ENCODE peak calls at places on chromosomes 3 and 15, in eight cellular contexts. W, M, Y, F, U, L, D and K are unnamed samples. For H3K4me1, the result is how much of the 10 kb centered on the place peaks cover.

GRCh38 chr15:78810377-78811123 is 714 bp downstream of the ADAMTS7 start:
- DNase-seq in W (peak), M (peak), Y (peak), F (peak), U (peak), L (no peak), D (peak), K (peak)

GRCh38 chr15:80426316-80426715 is 22.1 kb downstream of the ARNT2 start:
- DNase-seq in W (no peak), M (no peak), Y (no peak), F (no peak), U (no peak), L (no peak), D (no peak), K (no peak)

GRCh38 chr3:130850044-130850797 is 43.7 kb upstream of the ATP2C1 start:
- DNase-seq in W (no peak), M (no peak), Y (no peak), F (peak), U (peak), L (no peak), D (no peak), K (no peak)

GRCh38 chr3:120025520-120025919 is 68.7 kb downstream of the GSK3B start:
- DNase-seq in W (no peak), M (no peak), Y (no peak), F (no peak), U (peak), L (no peak), D (no peak), K (no peak)

GRCh38 chr3:23750573-23751484 is 54.9 kb upstream of the UBE2E1 start:
- DNase-seq in W (no peak), M (no peak), Y (no peak), F (no peak), U (no peak), L (no peak), D (no peak), K (no peak)

GRCh38 chr15:69836526-69837230 is 261.0 kb downstream of the TLE3 start:
- DNase-seq in W (no peak), M (no peak), Y (no peak), F (no peak), U (no peak), L (no peak), D (no peak), K (no peak)

GRCh38 chr15:60477164-60477563 is 1.8 kb downstream of the ICE2 start:
- DNase-seq in W (no peak), M (no peak), Y (no peak), F (no peak), U (peak), L (no peak), D (no peak), K (no peak)

GRCh38 chr15:87672309-87672897 is 584.1 kb downstream of the NTRK3 start:
- DNase-seq in W (peak), M (peak), Y (peak), F (peak), U (peak), L (no peak), D (no peak), K (peak)

GRCh38 chr3:184574552-184575430 is 13.2 kb downstream of the EPHB3 start:
- DNase-seq in W (peak), M (no peak), Y (no peak), F (peak), U (no peak), L (no peak), D (no peak), K (no peak)

GRCh38 chr3:114669614-114670013 is 375.8 kb downstream of the TIGIT start:
- DNase-seq in W (no peak), M (no peak), Y (no peak), F (no peak), U (peak), L (no peak), D (no peak), K (no peak)

GRCh38 chr3:126113733-126114132 is 29.8 kb upstream of the SLC41A3 start:
- DNase-seq in W (peak), M (peak), Y (peak), F (no peak), U (peak), L (no peak), D (peak), K (peak)

GRCh38 chr15:100879046-100879445 is 585 bp upstream of the ALDH1A3 start:
- DNase-seq in W (peak), M (no peak), Y (peak), F (no peak), U (peak), L (no peak), D (no peak), K (no peak)

GRCh38 chr3:51943451-51944391 is 1.6 kb downstream of the PARP3 start:
- DNase-seq in W (no peak), M (peak), Y (no peak), F (no peak), U (no peak), L (no peak), D (peak), K (peak)

GRCh38 chr3:115999001-115999400 is 375.7 kb downstream of the GAP43 start:
- DNase-seq in W (no peak), M (no peak), Y (no peak), F (no peak), U (no peak), L (no peak), D (no peak), K (no peak)

GRCh38 chr3:169659858-169660614 is 3.5 kb downstream of the MECOM start:
- DNase-seq in W (no peak), M (no peak), Y (no peak), F (no peak), U (no peak), L (no peak), D (no peak), K (peak)

GRCh38 chr3:126752303-126753190 is 48.5 kb downstream of the CHCHD6 start:
- DNase-seq in W (peak), M (peak), Y (peak), F (peak), U (peak), L (peak), D (peak), K (peak)

GRCh38 chr3:57856675-57857074 is 100.6 kb downstream of the SLMAP start:
- DNase-seq in W (no peak), M (no peak), Y (no peak), F (peak), U (peak), L (no peak), D (no peak), K (no peak)

GRCh38 chr15:44101944-44102343 is 93.1 kb downstream of the FRMD5 start:
- DNase-seq in W (peak), M (no peak), Y (no peak), F (no peak), U (peak), L (no peak), D (no peak), K (no peak)

GRCh38 chr3:8767181-8767666 is 2.2 kb downstream of the OXTR start:
- DNase-seq in W (no peak), M (no peak), Y (no peak), F (no peak), U (peak), L (no peak), D (no peak), K (no peak)

GRCh38 chr15:80151148-80151547 is 1.7 kb upstream of the FAH start:
- DNase-seq in W (no peak), M (no peak), Y (no peak), F (no peak), U (no peak), L (no peak), D (peak), K (no peak)

GRCh38 chr3:133258358-133258757 is 141.5 kb upstream of the BFSP2 start:
- DNase-seq in W (no peak), M (no peak), Y (no peak), F (no peak), U (peak), L (no peak), D (no peak), K (no peak)

GRCh38 chr3:122941233-122942206 is 86.0 kb downstream of the SEMA5B start:
- DNase-seq in W (no peak), M (no peak), Y (no peak), F (no peak), U (peak), L (no peak), D (no peak), K (no peak)

GRCh38 chr15:74543583-74543982 is 2.6 kb downstream of the ARID3B start:
- DNase-seq in W (no peak), M (no peak), Y (no peak), F (no peak), U (no peak), L (no peak), D (no peak), K (no peak)

GRCh38 chr3:81279481-81280273 is 481.8 kb downstream of the GBE1 start:
- DNase-seq in W (no peak), M (no peak), Y (no peak), F (no peak), U (peak), L (no peak), D (no peak), K (no peak)

GRCh38 chr3:30664884-30665283 is 58.5 kb downstream of the TGFBR2 start:
- DNase-seq in W (no peak), M (no peak), Y (no peak), F (peak), U (no peak), L (no peak), D (no peak), K (no peak)

GRCh38 chr15:70055601-70056051 is 42.1 kb downstream of the TLE3 start:
- DNase-seq in W (no peak), M (peak), Y (no peak), F (no peak), U (no peak), L (no peak), D (peak), K (no peak)

GRCh38 chr3:32304510-32304909 is 66.0 kb downstream of the CMTM8 start:
- DNase-seq in W (no peak), M (no peak), Y (peak), F (no peak), U (no peak), L (no peak), D (no peak), K (no peak)

GRCh38 chr3:106371605-106372292 is 502.9 kb upstream of the CBLB start:
- DNase-seq in W (no peak), M (no peak), Y (no peak), F (no peak), U (no peak), L (no peak), D (no peak), K (no peak)

GRCh38 chr15:38593523-38593922 is 28.9 kb upstream of the RASGRP1 start:
- DNase-seq in W (peak), M (no peak), Y (peak), F (no peak), U (peak), L (no peak), D (no peak), K (no peak)

GRCh38 chr3:185766645-185767323 is 58.1 kb downstream of the IGF2BP2 start:
- DNase-seq in W (no peak), M (peak), Y (no peak), F (no peak), U (no peak), L (no peak), D (no peak), K (no peak)

GRCh38 chr3:194370753-194371152 is 1.2 kb upstream of the LRRC15 start:
- DNase-seq in W (no peak), M (no peak), Y (no peak), F (no peak), U (no peak), L (no peak), D (no peak), K (no peak)

GRCh38 chr3:194368918-194369317 is 625 bp downstream of the LRRC15 start:
- DNase-seq in W (no peak), M (no peak), Y (no peak), F (no peak), U (no peak), L (no peak), D (no peak), K (no peak)

GRCh38 chr3:194365978-194366490 is 3.5 kb downstream of the LRRC15 start:
- DNase-seq in W (no peak), M (no peak), Y (no peak), F (no peak), U (no peak), L (no peak), D (no peak), K (no peak)

GRCh38 chr3:194369522-194370279 is at the start of gene LRRC15:
- DNase-seq in W (peak), M (no peak), Y (peak), F (no peak), U (peak), L (no peak), D (no peak), K (no peak)

DNA sequence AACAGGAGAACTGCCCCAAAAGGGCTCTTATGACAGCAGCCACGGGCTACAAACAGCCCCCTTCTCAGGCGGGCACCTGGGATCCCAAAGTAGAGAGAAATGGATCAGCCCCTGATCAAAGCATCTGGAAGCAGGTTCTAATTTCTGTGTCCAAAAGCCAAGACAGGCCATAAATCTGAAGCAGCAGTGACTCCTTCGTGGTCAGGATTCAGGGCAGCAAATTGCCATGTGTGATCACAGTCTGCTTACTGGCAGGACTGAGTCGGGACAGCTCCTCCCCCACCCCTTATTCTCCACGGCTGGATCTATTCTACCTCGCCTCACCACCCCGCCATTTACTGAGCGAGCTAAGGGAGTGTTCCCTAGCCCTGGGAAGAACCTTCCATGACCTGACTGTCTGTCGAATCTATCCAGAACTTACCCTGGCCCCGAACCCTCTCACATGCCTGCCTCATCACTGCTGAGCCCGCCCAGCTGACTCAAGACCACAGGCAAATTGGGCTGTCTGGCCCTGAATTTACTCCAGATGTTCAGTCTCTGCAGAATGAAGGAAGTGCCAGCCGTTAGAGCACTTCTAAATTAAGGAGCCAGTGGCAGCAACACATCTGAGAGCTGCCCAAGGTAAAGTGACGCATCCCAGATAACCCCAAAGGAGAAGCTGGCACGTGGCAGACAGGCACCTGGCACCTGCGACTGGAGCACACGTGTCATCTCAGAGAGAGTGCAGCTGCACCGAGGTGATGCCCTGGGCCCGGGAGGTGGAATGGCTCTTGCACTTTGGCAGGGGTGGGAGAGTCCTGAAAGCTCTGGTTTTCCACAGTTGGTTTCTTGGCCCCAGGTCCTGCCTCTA is 1.3 kb downstream of the LRRC15 start:
- DNase-seq in W (no peak), M (no peak), Y (no peak), F (no peak), U (peak), L (no peak), D (no peak), K (no peak)
- H3K4me3 ChIP-seq in W (no peak), M (no peak), Y (no peak), F (no peak), U (peak), L (no peak), D (no peak), K (no peak)

GRCh38 chr3:39146083-39146501 is 7.3 kb downstream of the CSRNP1 start:
- DNase-seq in W (no peak), M (peak), Y (no peak), F (no peak), U (peak), L (no peak), D (peak), K (peak)
- H3K4me1 ChIP-seq in W (under half), M (half or more), Y (half or more), F (under half), U (half or more), L (under half), D (half or more), K (half or more)

DNA sequence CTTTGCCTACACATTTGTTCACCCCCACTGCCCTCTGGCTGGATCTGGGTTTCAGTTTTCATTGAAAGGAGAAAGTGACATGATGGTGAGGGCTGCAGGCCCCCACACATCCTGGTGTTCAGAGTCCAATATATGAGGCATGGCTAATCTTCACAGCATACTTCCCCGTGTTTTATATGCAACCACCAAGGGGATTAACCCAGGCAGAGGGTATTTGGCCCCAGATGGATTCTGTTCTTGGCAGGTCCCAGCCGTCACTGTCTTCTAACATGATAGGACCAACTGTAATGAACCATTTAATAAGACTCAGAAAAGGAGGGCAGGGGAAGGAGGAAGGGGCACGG is 4.4 kb upstream of the ACTC1 start:
- DNase-seq in W (no peak), M (no peak), Y (no peak), F (no peak), U (no peak), L (no peak), D (no peak), K (no peak)
- H3K4me3 ChIP-seq in W (no peak), M (no peak), Y (no peak), F (peak), U (no peak), L (no peak), D (no peak), K (no peak)

GRCh38 chr15:28943611-28944230 is 57.9 kb downstream of the APBA2 start:
- DNase-seq in W (no peak), M (peak), Y (no peak), F (no peak), U (no peak), L (no peak), D (peak), K (peak)
- H3K4me1 ChIP-seq in W (under half), M (under half), Y (under half), F (under half), U (under half), L (half or more), D (under half), K (under half)

DNA sequence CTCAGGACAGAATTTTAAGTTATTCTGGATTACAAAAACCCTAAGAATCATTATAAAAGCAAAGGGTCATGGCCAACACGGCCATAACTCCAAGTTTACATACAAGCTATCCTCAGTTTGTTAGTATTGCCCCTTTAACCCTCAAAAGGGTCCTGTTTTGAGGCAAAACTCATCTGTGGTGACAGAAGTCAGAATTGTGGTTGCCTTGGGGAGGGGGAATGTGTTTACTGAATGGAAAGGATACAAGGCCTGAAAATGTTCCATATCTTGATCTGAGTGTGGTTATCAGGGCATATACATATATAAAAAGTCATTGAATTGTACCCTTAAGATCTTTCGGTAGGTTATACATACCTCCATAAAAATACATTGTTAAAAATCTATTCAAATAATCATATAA is 2.1 kb downstream of the SFMBT1 start:
- DNase-seq in W (no peak), M (no peak), Y (no peak), F (no peak), U (no peak), L (no peak), D (no peak), K (no peak)
- H3K4me3 ChIP-seq in W (no peak), M (no peak), Y (peak), F (no peak), U (no peak), L (peak), D (peak), K (no peak)

GRCh38 chr3:153080778-153081240 is 81.2 kb upstream of the RAP2B start:
- DNase-seq in W (no peak), M (no peak), Y (no peak), F (peak), U (no peak), L (no peak), D (no peak), K (no peak)
- H3K4me1 ChIP-seq in W (under half), M (under half), Y (under half), F (under half), U (under half), L (under half), D (under half), K (under half)

DNA sequence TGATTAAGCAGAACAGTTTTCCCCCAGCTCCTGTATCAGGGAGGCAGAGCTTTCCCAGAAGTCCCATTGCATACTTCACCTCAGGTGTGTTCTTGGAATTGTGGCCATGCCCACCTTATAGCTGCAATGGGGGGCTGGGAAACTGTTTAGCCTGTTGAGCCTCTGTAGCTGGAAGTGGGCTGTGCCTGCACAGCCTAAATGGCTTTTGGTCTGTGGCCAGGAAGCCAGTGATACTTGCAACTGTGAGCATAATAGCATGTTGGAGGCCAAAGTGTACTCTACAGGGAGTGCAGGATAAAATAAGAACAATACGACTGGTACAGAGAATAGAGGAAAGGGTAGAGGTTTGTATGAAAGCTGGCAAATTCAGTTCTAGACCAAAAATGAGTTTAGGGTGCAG is 248.5 kb downstream of the PTPRG start:
- DNase-seq in W (peak), M (peak), Y (no peak), F (peak), U (no peak), L (no peak), D (peak), K (peak)
- H3K4me3 ChIP-seq in W (no peak), M (no peak), Y (no peak), F (no peak), U (no peak), L (no peak), D (no peak), K (no peak)